ENCODE peak calls at places on chromosomes 16 and 17, in eight cellular contexts. One of them, this sample, is unnamed.

GRCh38 chr17:549197-550040 is 165.2 kb downstream of the VPS53 start:
- DNase-seq in GDM1: no peak
- DNase-seq in iris pigment epithelial cell: peak
- DNase-seq in ACHN: peak
- DNase-seq in stimulated activated CD4-positive, alpha-beta T cell treated with anti-CD3 and anti-CD28 coated beads, Interleukin-4, amount 100 ng/mL, for 4 hours: no peak
- DNase-seq in mammary epithelial cell: no peak
- DNase-seq in G401: peak
- DNase-seq in T-helper 2 cell: no peak
- DNase-seq in this sample: no peak

GRCh38 chr17:80892019-80892855 is 99.4 kb upstream of the CHMP6 start:
- DNase-seq in stimulated activated CD4-positive, alpha-beta T cell treated with anti-CD3 and anti-CD28 coated beads, Interleukin-4, amount 100 ng/mL, for 4 hours: peak
- DNase-seq in ACHN: peak
- DNase-seq in GDM1: peak
- DNase-seq in mammary epithelial cell: peak
- DNase-seq in T-helper 2 cell: peak
- DNase-seq in iris pigment epithelial cell: peak
- DNase-seq in G401: peak
- DNase-seq in this sample: peak

GRCh38 chr17:83110755-83111154 is 31.3 kb downstream of the METRNL start:
- DNase-seq in iris pigment epithelial cell: no peak
- DNase-seq in mammary epithelial cell: no peak
- DNase-seq in stimulated activated CD4-positive, alpha-beta T cell treated with anti-CD3 and anti-CD28 coated beads, Interleukin-4, amount 100 ng/mL, for 4 hours: no peak
- DNase-seq in G401: no peak
- DNase-seq in T-helper 2 cell: no peak
- DNase-seq in GDM1: no peak
- DNase-seq in ACHN: no peak
- DNase-seq in this sample: no peak

GRCh38 chr17:19646788-19647696 is 1.5 kb upstream of the ALDH3A2 start:
- DNase-seq in stimulated activated CD4-positive, alpha-beta T cell treated with anti-CD3 and anti-CD28 coated beads, Interleukin-4, amount 100 ng/mL, for 4 hours: no peak
- DNase-seq in mammary epithelial cell: peak
- DNase-seq in ACHN: peak
- DNase-seq in G401: no peak
- DNase-seq in GDM1: no peak
- DNase-seq in iris pigment epithelial cell: peak
- DNase-seq in T-helper 2 cell: no peak
- DNase-seq in this sample: no peak

GRCh38 chr16:53726625-53727024 is 22.7 kb downstream of the FTO start:
- DNase-seq in T-helper 2 cell: no peak
- DNase-seq in mammary epithelial cell: peak
- DNase-seq in iris pigment epithelial cell: peak
- DNase-seq in G401: no peak
- DNase-seq in GDM1: no peak
- DNase-seq in stimulated activated CD4-positive, alpha-beta T cell treated with anti-CD3 and anti-CD28 coated beads, Interleukin-4, amount 100 ng/mL, for 4 hours: no peak
- DNase-seq in ACHN: peak
- DNase-seq in this sample: no peak

GRCh38 chr16:84599528-84600202 is 18.2 kb downstream of the COTL1 start:
- DNase-seq in iris pigment epithelial cell: peak
- DNase-seq in ACHN: no peak
- DNase-seq in GDM1: peak
- DNase-seq in mammary epithelial cell: peak
- DNase-seq in stimulated activated CD4-positive, alpha-beta T cell treated with anti-CD3 and anti-CD28 coated beads, Interleukin-4, amount 100 ng/mL, for 4 hours: peak
- DNase-seq in T-helper 2 cell: peak
- DNase-seq in G401: peak
- DNase-seq in this sample: no peak

GRCh38 chr16:19831678-19832077 is 53.0 kb downstream of the GPRC5B start:
- DNase-seq in iris pigment epithelial cell: peak
- DNase-seq in ACHN: no peak
- DNase-seq in G401: no peak
- DNase-seq in T-helper 2 cell: no peak
- DNase-seq in GDM1: no peak
- DNase-seq in mammary epithelial cell: peak
- DNase-seq in stimulated activated CD4-positive, alpha-beta T cell treated with anti-CD3 and anti-CD28 coated beads, Interleukin-4, amount 100 ng/mL, for 4 hours: no peak
- DNase-seq in this sample: no peak

GRCh38 chr16:8955828-8956227 is 7.9 kb downstream of the USP7 start:
- DNase-seq in mammary epithelial cell: no peak
- DNase-seq in T-helper 2 cell: no peak
- DNase-seq in GDM1: no peak
- DNase-seq in iris pigment epithelial cell: no peak
- DNase-seq in stimulated activated CD4-positive, alpha-beta T cell treated with anti-CD3 and anti-CD28 coated beads, Interleukin-4, amount 100 ng/mL, for 4 hours: no peak
- DNase-seq in ACHN: no peak
- DNase-seq in G401: no peak
- DNase-seq in this sample: no peak

GRCh38 chr16:57892041-57892440 is 78.9 kb downstream of the CNGB1 start:
- DNase-seq in iris pigment epithelial cell: peak
- DNase-seq in T-helper 2 cell: no peak
- DNase-seq in ACHN: peak
- DNase-seq in mammary epithelial cell: peak
- DNase-seq in G401: no peak
- DNase-seq in stimulated activated CD4-positive, alpha-beta T cell treated with anti-CD3 and anti-CD28 coated beads, Interleukin-4, amount 100 ng/mL, for 4 hours: no peak
- DNase-seq in GDM1: no peak
- DNase-seq in this sample: no peak

GRCh38 chr17:18116078-18116477 is 7.5 kb downstream of the MYO15A start:
- DNase-seq in T-helper 2 cell: no peak
- DNase-seq in stimulated activated CD4-positive, alpha-beta T cell treated with anti-CD3 and anti-CD28 coated beads, Interleukin-4, amount 100 ng/mL, for 4 hours: no peak
- DNase-seq in iris pigment epithelial cell: no peak
- DNase-seq in GDM1: no peak
- DNase-seq in mammary epithelial cell: no peak
- DNase-seq in G401: no peak
- DNase-seq in ACHN: no peak
- DNase-seq in this sample: no peak

GRCh38 chr17:5629133-5629532 is 44.8 kb upstream of the NLRP1 start:
- DNase-seq in iris pigment epithelial cell: no peak
- DNase-seq in T-helper 2 cell: no peak
- DNase-seq in G401: no peak
- DNase-seq in ACHN: no peak
- DNase-seq in mammary epithelial cell: no peak
- DNase-seq in stimulated activated CD4-positive, alpha-beta T cell treated with anti-CD3 and anti-CD28 coated beads, Interleukin-4, amount 100 ng/mL, for 4 hours: no peak
- DNase-seq in GDM1: no peak
- DNase-seq in this sample: no peak

GRCh38 chr16:51939371-51940005 is 607.5 kb downstream of the TOX3 start:
- DNase-seq in mammary epithelial cell: no peak
- DNase-seq in stimulated activated CD4-positive, alpha-beta T cell treated with anti-CD3 and anti-CD28 coated beads, Interleukin-4, amount 100 ng/mL, for 4 hours: no peak
- DNase-seq in G401: no peak
- DNase-seq in GDM1: no peak
- DNase-seq in T-helper 2 cell: no peak
- DNase-seq in ACHN: no peak
- DNase-seq in iris pigment epithelial cell: no peak
- DNase-seq in this sample: no peak

GRCh38 chr17:21295036-21295952 is 10.8 kb downstream of the MAP2K3 start:
- DNase-seq in iris pigment epithelial cell: no peak
- DNase-seq in stimulated activated CD4-positive, alpha-beta T cell treated with anti-CD3 and anti-CD28 coated beads, Interleukin-4, amount 100 ng/mL, for 4 hours: no peak
- DNase-seq in G401: no peak
- DNase-seq in GDM1: no peak
- DNase-seq in mammary epithelial cell: peak
- DNase-seq in T-helper 2 cell: no peak
- DNase-seq in ACHN: no peak
- DNase-seq in this sample: no peak

GRCh38 chr17:67474081-67474661 is 97.1 kb downstream of the PITPNC1 start:
- DNase-seq in iris pigment epithelial cell: no peak
- DNase-seq in GDM1: no peak
- DNase-seq in G401: peak
- DNase-seq in T-helper 2 cell: no peak
- DNase-seq in ACHN: no peak
- DNase-seq in stimulated activated CD4-positive, alpha-beta T cell treated with anti-CD3 and anti-CD28 coated beads, Interleukin-4, amount 100 ng/mL, for 4 hours: no peak
- DNase-seq in mammary epithelial cell: no peak
- DNase-seq in this sample: no peak

GRCh38 chr16:17160285-17160854 is 310.4 kb downstream of the XYLT1 start:
- DNase-seq in G401: no peak
- DNase-seq in iris pigment epithelial cell: no peak
- DNase-seq in mammary epithelial cell: no peak
- DNase-seq in ACHN: no peak
- DNase-seq in stimulated activated CD4-positive, alpha-beta T cell treated with anti-CD3 and anti-CD28 coated beads, Interleukin-4, amount 100 ng/mL, for 4 hours: no peak
- DNase-seq in GDM1: no peak
- DNase-seq in T-helper 2 cell: no peak
- DNase-seq in this sample: no peak

GRCh38 chr17:33739714-33740113 is 446.6 kb upstream of the ASIC2 start:
- DNase-seq in GDM1: no peak
- DNase-seq in T-helper 2 cell: no peak
- DNase-seq in G401: no peak
- DNase-seq in ACHN: no peak
- DNase-seq in mammary epithelial cell: no peak
- DNase-seq in stimulated activated CD4-positive, alpha-beta T cell treated with anti-CD3 and anti-CD28 coated beads, Interleukin-4, amount 100 ng/mL, for 4 hours: no peak
- DNase-seq in iris pigment epithelial cell: no peak
- DNase-seq in this sample: no peak

GRCh38 chr17:81480140-81480917 is 32.3 kb downstream of the ACTG1 start:
- DNase-seq in GDM1: no peak
- DNase-seq in mammary epithelial cell: no peak
- DNase-seq in iris pigment epithelial cell: peak
- DNase-seq in ACHN: peak
- DNase-seq in stimulated activated CD4-positive, alpha-beta T cell treated with anti-CD3 and anti-CD28 coated beads, Interleukin-4, amount 100 ng/mL, for 4 hours: no peak
- DNase-seq in G401: peak
- DNase-seq in T-helper 2 cell: no peak
- DNase-seq in this sample: no peak

GRCh38 chr16:85172465-85173071 is 60.3 kb upstream of the CIBAR2 start:
- DNase-seq in stimulated activated CD4-positive, alpha-beta T cell treated with anti-CD3 and anti-CD28 coated beads, Interleukin-4, amount 100 ng/mL, for 4 hours: no peak
- DNase-seq in iris pigment epithelial cell: peak
- DNase-seq in GDM1: no peak
- DNase-seq in mammary epithelial cell: no peak
- DNase-seq in T-helper 2 cell: no peak
- DNase-seq in ACHN: no peak
- DNase-seq in G401: peak
- DNase-seq in this sample: no peak

GRCh38 chr16:79326549-79326948 is 274.0 kb downstream of the MAF start:
- DNase-seq in T-helper 2 cell: no peak
- DNase-seq in G401: no peak
- DNase-seq in ACHN: no peak
- DNase-seq in iris pigment epithelial cell: no peak
- DNase-seq in stimulated activated CD4-positive, alpha-beta T cell treated with anti-CD3 and anti-CD28 coated beads, Interleukin-4, amount 100 ng/mL, for 4 hours: no peak
- DNase-seq in mammary epithelial cell: no peak
- DNase-seq in GDM1: no peak
- DNase-seq in this sample: no peak